ENCODE peak calls at places on chromosome 12, in eight cellular contexts. J is AG10803, S is OCI-LY7, A is pancreas, D is psoas muscle, F is tibial nerve, K is epithelial cell of proximal tubule, V is fibroblast of mammary gland. M is an unnamed sample.

GRCh38 chr12:123099556-123100192 is 51.2 kb downstream of the PITPNM2 start:
- DNase-seq in S (no peak), F (no peak), K (no peak), A (no peak), J (no peak), D (no peak), V (no peak), M (no peak)

GRCh38 chr12:93982847-93983315 is 165.5 kb upstream of the PLXNC1 start:
- DNase-seq in F (no peak), J (peak), D (no peak), A (no peak), V (peak), S (no peak), K (no peak), M (peak)

GRCh38 chr12:42090899-42091298 is 53.8 kb downstream of the GXYLT1 start:
- DNase-seq in A (no peak), S (no peak), D (no peak), V (peak), K (no peak), J (peak), F (no peak), M (peak)

GRCh38 chr12:124315316-124315924 is 20.5 kb downstream of the RFLNA start:
- DNase-seq in J (no peak), S (no peak), F (no peak), K (no peak), V (no peak), A (no peak), D (no peak), M (no peak)

GRCh38 chr12:105322070-105322469 is 8.4 kb upstream of the C12orf75 start:
- DNase-seq in A (no peak), V (peak), D (peak), S (no peak), F (no peak), K (no peak), J (peak), M (no peak)

GRCh38 chr12:130825771-130826150 is 13.3 kb downstream of the STX2 start:
- DNase-seq in V (no peak), A (no peak), D (no peak), K (no peak), F (no peak), S (no peak), J (no peak), M (no peak)

GRCh38 chr12:57242329-57242690 is 8.7 kb downstream of the STAC3 start:
- DNase-seq in F (no peak), S (peak), D (peak), V (no peak), J (no peak), A (peak), K (no peak), M (no peak)

GRCh38 chr12:111313833-111314259 is 55.0 kb downstream of the PHETA1 start:
- DNase-seq in J (peak), F (peak), V (peak), D (peak), S (peak), K (peak), A (peak), M (peak)

GRCh38 chr12:44476683-44477082 is 399.4 kb downstream of the NELL2 start:
- DNase-seq in V (no peak), K (no peak), F (no peak), A (no peak), S (no peak), J (no peak), D (no peak), M (no peak)

GRCh38 chr12:130729344-130729743 is 13.2 kb upstream of the RIMBP2 start:
- DNase-seq in K (no peak), D (no peak), S (no peak), V (no peak), F (no peak), A (no peak), J (no peak), M (no peak)

GRCh38 chr12:46269429-46270241 is 792 bp upstream of the SLC38A1 start:
- DNase-seq in F (no peak), S (peak), D (no peak), K (no peak), A (no peak), V (peak), J (no peak), M (no peak)

DNA sequence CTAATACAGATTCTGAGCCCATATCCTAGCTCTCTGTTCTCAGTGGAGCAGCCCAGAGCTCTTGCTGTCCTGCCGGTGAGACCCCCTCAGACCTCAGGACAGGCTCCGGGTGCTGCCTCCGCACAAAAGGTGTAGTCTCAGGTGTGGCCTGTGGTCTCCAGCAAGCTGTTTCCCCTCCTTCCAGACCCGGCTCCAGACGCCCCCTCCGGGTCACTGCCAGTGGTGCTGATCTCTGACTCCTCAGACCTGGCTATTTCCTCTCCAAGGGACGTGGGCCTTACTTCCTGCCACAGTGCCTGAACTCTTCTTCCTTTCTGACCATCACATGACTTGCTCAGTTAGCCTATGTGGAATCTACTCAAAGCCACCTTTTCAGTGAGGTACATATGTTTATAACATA is 337.5 kb downstream of the GLT1D1 start:
- DNase-seq in V (no peak), A (no peak), K (no peak), J (no peak), D (no peak), F (no peak), S (no peak), M (no peak)
- TF ChIP-seq CTCF in V (no peak), A (no peak), K (no peak), J (no peak), D (no peak), F (no peak), S (peak), M (no peak)

DNA sequence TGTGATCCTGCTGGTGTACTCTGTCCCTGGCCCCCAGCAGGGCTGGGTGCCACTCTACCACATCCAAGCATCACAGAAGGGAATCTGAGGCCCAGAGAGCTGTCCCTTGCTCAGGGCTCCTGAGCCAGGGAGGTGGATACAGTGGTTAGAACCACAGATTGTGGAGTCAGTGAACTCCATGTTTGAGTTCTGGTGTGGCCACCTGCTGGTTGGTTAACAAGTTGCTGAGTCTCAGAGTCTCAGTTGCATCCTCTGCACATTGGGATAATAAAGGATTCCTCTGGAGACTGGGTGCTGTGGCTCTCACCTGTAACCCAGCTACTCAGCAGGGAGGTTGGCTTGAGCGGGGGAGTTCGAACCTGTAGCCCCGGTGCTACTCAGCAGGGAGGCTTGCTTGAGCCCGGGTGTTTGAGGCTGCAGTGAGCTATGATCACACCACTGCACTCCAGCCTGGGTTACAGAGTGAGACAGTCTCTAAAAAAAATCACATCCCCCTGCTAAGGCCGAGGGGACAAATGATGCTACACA is 39.4 kb downstream of the MVK start:
- DNase-seq in F (no peak), S (peak), V (peak), A (no peak), D (no peak), J (peak), K (no peak), M (peak)
- TF ChIP-seq CTCF in F (no peak), S (peak), V (peak), A (no peak), D (no peak), J (peak), K (peak), M (peak)

GRCh38 chr12:19704966-19705365 is 265.7 kb downstream of the AEBP2 start:
- DNase-seq in K (no peak), F (no peak), D (no peak), S (no peak), A (no peak), J (peak), V (no peak), M (no peak)

GRCh38 chr12:19709889-19710288 is 270.6 kb downstream of the AEBP2 start:
- DNase-seq in A (no peak), F (no peak), J (no peak), K (no peak), S (no peak), V (no peak), D (no peak), M (no peak)

GRCh38 chr12:19710811-19711793 is 271.8 kb downstream of the AEBP2 start:
- DNase-seq in S (no peak), D (no peak), K (peak), V (peak), F (no peak), A (no peak), J (no peak), M (peak)

GRCh38 chr12:19706936-19707335 is 267.6 kb downstream of the AEBP2 start:
- DNase-seq in S (no peak), V (peak), J (peak), D (no peak), K (no peak), F (no peak), A (no peak), M (no peak)

GRCh38 chr12:19707948-19708409 is 268.7 kb downstream of the AEBP2 start:
- DNase-seq in F (no peak), V (peak), J (peak), D (no peak), S (no peak), A (no peak), K (no peak), M (peak)
- TF ChIP-seq CTCF in F (no peak), V (peak), J (peak), D (no peak), S (no peak), A (no peak), K (peak), M (no peak)

DNA sequence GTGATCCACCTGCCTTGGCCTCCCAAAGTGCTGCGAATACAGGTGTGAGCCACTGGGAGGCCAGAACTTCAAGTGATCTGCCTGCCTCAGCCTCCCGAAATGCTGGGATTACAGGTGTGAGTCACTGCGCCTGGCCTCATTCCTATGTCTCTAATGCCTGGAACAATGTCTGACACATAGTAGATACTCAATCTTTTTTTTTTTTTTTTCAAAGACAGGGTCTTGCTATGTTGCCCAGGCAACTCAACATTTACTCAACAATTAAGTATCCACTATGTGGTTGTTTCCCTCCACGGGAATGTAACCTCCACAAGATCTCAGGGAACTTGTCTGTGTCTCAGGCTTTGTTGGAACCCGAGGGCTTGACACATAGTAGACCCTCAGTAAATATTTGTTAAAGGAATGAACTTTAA is 3.1 kb upstream of the TMEM120B start:
- DNase-seq in S (no peak), K (peak), D (no peak), V (peak), A (no peak), F (no peak), J (peak), M (peak)
- TF ChIP-seq CTCF in S (no peak), K (peak), D (no peak), V (peak), A (no peak), F (no peak), J (no peak), M (no peak)

GRCh38 chr12:3314306-3314663 is 176.7 kb upstream of the PRMT8 start:
- DNase-seq in J (no peak), D (no peak), F (no peak), V (no peak), K (no peak), S (no peak), A (no peak), M (no peak)
- TF ChIP-seq CTCF in J (no peak), D (no peak), F (no peak), V (peak), K (peak), S (peak), A (no peak), M (peak)

GRCh38 chr12:54008260-54008552 is 579 bp upstream of the HOXC8 start:
- DNase-seq in A (no peak), J (no peak), V (no peak), S (no peak), K (no peak), D (peak), F (no peak), M (no peak)
- TF ChIP-seq CTCF in A (no peak), J (no peak), V (no peak), S (no peak), K (no peak), D (no peak), F (no peak), M (no peak)